ENCODE peak calls at places on chromosomes 13 and 19, in nine cellular contexts. X is CD8-positive, alpha-beta T cell; F is colonic mucosa; C is thoracic aorta; L is body of pancreas; N is thyroid gland; U is testis; G is HCT116; S is neural progenitor cell. M is an unnamed sample.
A peak's percentile ranks its signal among the peaks of the same experiment; 100 is the strongest.

GRCh38 chr13:20001351-20001750 is 42.8 kb downstream of the ZMYM2 start:
- DNase-seq in C (no peak), F (no peak), N (no peak), L (no peak), G (no peak), X (no peak), S (no peak), U (no peak), M (no peak)

GRCh38 chr19:58398545-58398944 is 3.1 kb downstream of the RNF225 start:
- DNase-seq in F (no peak), G (no peak), U (no peak), C (no peak), N (no peak), X (no peak), S (no peak), L (no peak), M (no peak)

GRCh38 chr13:112169941-112170822 is 103.2 kb downstream of the SOX1 start:
- DNase-seq in L (no peak), F (no peak), N (no peak), S (no peak), X (no peak), G (no peak), U (no peak), C (no peak), M (no peak)

GRCh38 chr19:8640402-8641004 is 10.1 kb downstream of the NFILZ start:
- DNase-seq in S (no peak), C (no peak), N (no peak), U (peak; percentile 45), G (no peak), F (no peak), X (no peak), L (peak; percentile 15), M (peak; percentile 36)

GRCh38 chr13:111213964-111214726 is 99.0 kb downstream of the ARHGEF7 start:
- DNase-seq in S (no peak), C (no peak), N (peak; percentile 48), L (no peak), G (no peak), X (no peak), U (no peak), F (no peak), M (no peak)

GRCh38 chr13:53200498-53201453 is 172.2 kb downstream of the OLFM4 start:
- DNase-seq in C (no peak), F (peak; percentile 49), S (peak; percentile 96), U (peak; percentile 84), L (peak; percentile 83), X (no peak), N (peak; percentile 85), G (no peak), M (peak; percentile 23)

GRCh38 chr13:85255978-85256377 is 543.2 kb downstream of the SLITRK6 start:
- DNase-seq in F (no peak), U (no peak), X (no peak), G (no peak), C (no peak), L (no peak), S (no peak), N (no peak), M (no peak)

GRCh38 chr13:52845766-52846566 is 2.5 kb downstream of the PCDH8 start:
- DNase-seq in C (no peak), N (peak; percentile 61), G (no peak), X (no peak), S (peak; percentile 85), L (peak; percentile 27), U (peak; percentile 75), F (peak; percentile 45), M (peak; percentile 19)

GRCh38 chr13:63737418-63737817 is 2321.8 kb upstream of the PCDH20 start:
- DNase-seq in S (no peak), N (no peak), C (no peak), L (no peak), G (no peak), U (no peak), X (no peak), F (no peak), M (no peak)

GRCh38 chr19:56309511-56310185 is 5.0 kb downstream of the ZSCAN5A start:
- DNase-seq in L (peak; percentile 52), U (peak; percentile 50), X (peak; percentile 13), G (peak; percentile 56), F (peak; percentile 48), N (peak; percentile 29), S (peak; percentile 71), C (no peak), M (peak; percentile 41)

GRCh38 chr13:104086759-104087158 is 1020.5 kb upstream of the SLC10A2 start:
- DNase-seq in L (no peak), G (no peak), N (no peak), U (no peak), S (no peak), C (no peak), F (no peak), X (no peak), M (no peak)

GRCh38 chr19:33397536-33398360 is 24.2 kb downstream of the CEBPG start:
- DNase-seq in C (no peak), F (no peak), U (no peak), S (peak; percentile 66), X (no peak), G (no peak), L (peak; percentile 5), N (no peak), M (no peak)

GRCh38 chr19:9144920-9145319 is 4.7 kb downstream of the ZNF317 start:
- DNase-seq in G (no peak), C (no peak), N (no peak), S (no peak), F (no peak), U (no peak), L (no peak), X (no peak), M (no peak)

GRCh38 chr13:48582086-48582485 is 49.2 kb upstream of the RCBTB2 start:
- DNase-seq in L (no peak), S (no peak), C (no peak), U (no peak), F (no peak), X (no peak), G (no peak), N (no peak), M (no peak)

GRCh38 chr19:30036154-30037129 is 94.4 kb downstream of the URI1 start:
- DNase-seq in X (no peak), F (no peak), C (no peak), U (no peak), S (no peak), N (no peak), G (no peak), L (no peak), M (no peak)

GRCh38 chr19:38499532-38499931 is 66.0 kb downstream of the RYR1 start:
- DNase-seq in S (no peak), C (no peak), G (no peak), X (no peak), L (no peak), F (no peak), U (no peak), N (no peak), M (no peak)

GRCh38 chr13:23354520-23354919 is 79.0 kb downstream of the SACS start:
- DNase-seq in L (no peak), C (no peak), G (no peak), S (no peak), U (no peak), F (no peak), N (no peak), X (no peak), M (no peak)
- H3K36me3 ChIP-seq in L (no peaks in the 10 kb centered on the region), C (peaks cover 36% of the 10 kb centered on the region), G (peaks cover 33% of the 10 kb centered on the region), S (peaks cover 20% of the 10 kb centered on the region), U (no peaks in the 10 kb centered on the region), F (no peaks in the 10 kb centered on the region), N (peaks cover 7% of the 10 kb centered on the region), X (peaks cover 20% of the 10 kb centered on the region), M (peaks cover 54% of the 10 kb centered on the region)

DNA sequence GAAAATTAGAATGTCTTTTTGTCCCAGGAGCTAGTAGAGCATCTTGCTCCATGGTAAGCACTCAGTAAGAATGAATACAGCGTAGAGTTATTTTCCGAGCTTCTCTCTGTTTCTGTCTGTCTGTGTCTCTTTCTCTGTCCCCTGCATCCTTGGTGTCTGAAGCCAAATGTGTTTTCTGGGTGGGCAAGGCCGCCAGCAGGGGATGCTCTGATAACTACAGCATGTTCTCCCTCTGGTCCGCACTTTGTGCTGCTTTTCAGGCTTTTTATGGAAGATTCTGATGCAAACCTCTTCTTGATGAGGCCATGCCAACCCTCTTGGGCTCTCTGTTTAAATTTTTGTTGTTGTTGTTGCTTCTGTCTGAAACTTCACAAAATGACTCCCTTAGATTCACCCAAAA is 142.8 kb upstream of the UBL3 start:
- DNase-seq in F (no peak), X (no peak), N (no peak), G (no peak), L (no peak), U (no peak), C (no peak), S (no peak), M (no peak)
- TF ChIP-seq CTCF in F (no peak), X (no peak), N (no peak), G (no peak), L (no peak), U (no peak), C (no peak), S (peak; percentile 12), M (no peak)

GRCh38 chr13:40648841-40649240 is 17.6 kb downstream of the FOXO1 start:
- DNase-seq in L (no peak), G (no peak), S (no peak), N (no peak), X (no peak), U (no peak), C (no peak), F (no peak), M (no peak)

GRCh38 chr13:40653558-40654318 is 12.7 kb downstream of the FOXO1 start:
- DNase-seq in X (no peak), F (no peak), L (no peak), N (no peak), G (no peak), C (no peak), U (no peak), S (peak; percentile 20), M (no peak)

GRCh38 chr13:40651866-40652587 is 14.4 kb downstream of the FOXO1 start:
- DNase-seq in X (no peak), F (no peak), L (no peak), S (no peak), U (no peak), G (no peak), C (no peak), N (no peak), M (no peak)

GRCh38 chr13:40656358-40656757 is 10.1 kb downstream of the FOXO1 start:
- DNase-seq in G (no peak), L (no peak), N (no peak), C (no peak), S (no peak), X (no peak), F (no peak), U (no peak), M (no peak)

DNA sequence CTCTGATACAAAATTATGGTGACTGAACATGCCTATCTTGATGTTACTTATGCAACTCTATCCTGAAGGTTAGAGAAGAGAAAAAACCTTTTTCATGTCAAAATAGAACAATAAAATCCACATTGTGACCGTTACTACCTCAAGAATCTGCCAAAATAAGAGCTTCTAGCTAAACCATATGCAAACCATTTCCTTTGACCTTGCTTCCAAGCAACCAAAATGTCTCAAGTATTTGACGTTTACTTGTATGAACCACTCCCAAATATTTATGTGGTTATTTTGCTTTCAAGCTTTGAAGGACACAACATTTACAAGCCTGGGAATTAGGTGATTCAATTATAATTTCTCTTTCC is 13.9 kb downstream of the FOXO1 start:
- DNase-seq in X (no peak), C (no peak), N (no peak), G (no peak), U (no peak), L (no peak), F (no peak), S (no peak), M (no peak)
- H3K27ac ChIP-seq in X (no peak overlapping the region), C (no peak overlapping the region), N (no peak overlapping the region), G (no peak overlapping the region), U (no peak overlapping the region), L (no peak overlapping the region), F (no peak overlapping the region), S (no peak overlapping the region), M (no peak overlapping the region)

GRCh38 chr13:113610266-113610665 is 25.7 kb downstream of the TFDP1 start:
- DNase-seq in X (no peak), G (no peak), C (no peak), L (no peak), N (no peak), U (no peak), S (no peak), F (no peak), M (no peak)
- H3K36me3 ChIP-seq in X (peaks cover 4% of the 10 kb centered on the region), G (peaks cover 57% of the 10 kb centered on the region), C (no peaks in the 10 kb centered on the region), L (no peaks in the 10 kb centered on the region), N (peaks cover 4% of the 10 kb centered on the region), U (no peaks in the 10 kb centered on the region), S (no peaks in the 10 kb centered on the region), F (no peaks in the 10 kb centered on the region), M (peaks cover 14% of the 10 kb centered on the region)